ENCODE peak calls at places on chromosomes 7 and 10, in four cellular contexts. F is esophagus squamous epithelium, H is upper lobe of right lung, N is aorta. I is an unnamed sample. For H3K4me1, the result is how much of the 10 kb centered on the place peaks cover.

GRCh38 chr10:49656845-49657493 is 22.5 kb upstream of the C10orf53 start:
- DNase-seq in F (no peak), H (no peak), N (no peak), I (no peak)

GRCh38 chr7:144777005-144777814 is 58.6 kb downstream of the TPK1 start:
- DNase-seq in F (no peak), H (no peak), N (no peak), I (no peak)

GRCh38 chr7:158957507-158957900 is 101.1 kb downstream of the DYNC2I1 start:
- DNase-seq in F (no peak), H (no peak), N (no peak), I (no peak)

GRCh38 chr7:33129806-33130153 is 416 bp downstream of the BBS9 start:
- DNase-seq in F (no peak), H (no peak), N (no peak), I (no peak)

GRCh38 chr7:140489021-140489349 is 9.7 kb upstream of the MKRN1 start:
- DNase-seq in F (no peak), H (no peak), N (no peak), I (no peak)

GRCh38 chr7:70791341-70791740 is 340.6 kb upstream of the GALNT17 start:
- DNase-seq in F (no peak), H (no peak), N (no peak), I (no peak)

GRCh38 chr10:24132741-24133140 is 76.2 kb upstream of the KIAA1217 start:
- DNase-seq in F (no peak), H (no peak), N (no peak), I (no peak)

GRCh38 chr10:104642001-104642270 is 846 bp downstream of the SORCS3 start:
- DNase-seq in F (no peak), H (no peak), N (no peak), I (no peak)

GRCh38 chr10:114868801-114869200 is 47.2 kb downstream of the FHIP2A start:
- DNase-seq in F (no peak), H (no peak), N (no peak), I (no peak)

GRCh38 chr7:21352540-21353387 is 75.1 kb upstream of the SP4 start:
- DNase-seq in F (no peak), H (no peak), N (no peak), I (no peak)

GRCh38 chr10:113499066-113499465 is 53.8 kb upstream of the HABP2 start:
- DNase-seq in F (no peak), H (no peak), N (no peak), I (peak)

GRCh38 chr7:47326220-47326619 is 255.7 kb downstream of the TNS3 start:
- DNase-seq in F (no peak), H (no peak), N (no peak), I (no peak)

GRCh38 chr10:132662186-132662920 is 123.6 kb downstream of the NKX6-2 start:
- DNase-seq in F (no peak), H (no peak), N (no peak), I (peak)

GRCh38 chr10:89637108-89637507 is 7.9 kb downstream of the PANK1 start:
- DNase-seq in F (no peak), H (no peak), N (no peak), I (no peak)

GRCh38 chr7:32561613-32562012 is 66.3 kb downstream of the AVL9 start:
- DNase-seq in F (no peak), H (no peak), N (no peak), I (no peak)

GRCh38 chr10:125773702-125774101 is 1.9 kb downstream of the MMP21 start:
- DNase-seq in F (no peak), H (no peak), N (no peak), I (no peak)

GRCh38 chr7:25149844-25150243 is 24.8 kb upstream of the CYCS start:
- DNase-seq in F (no peak), H (no peak), N (no peak), I (no peak)

GRCh38 chr7:130385600-130386066 is 5.3 kb downstream of the CPA1 start:
- DNase-seq in F (no peak), H (no peak), N (no peak), I (no peak)

GRCh38 chr10:75062900-75063299 is 48.6 kb upstream of the SAMD8 start:
- DNase-seq in F (no peak), H (no peak), N (no peak), I (no peak)

GRCh38 chr10:122567056-122567660 is 6.6 kb downstream of the DMBT1 start:
- DNase-seq in F (no peak), H (no peak), N (no peak), I (no peak)

GRCh38 chr10:27745719-27746363 is at the start of gene MKX:
- DNase-seq in F (no peak), H (peak), N (peak), I (peak)

GRCh38 chr10:77085344-77085743 is 552.3 kb downstream of the KCNMA1 start:
- DNase-seq in F (no peak), H (no peak), N (no peak), I (no peak)

GRCh38 chr10:78552261-78552811 is 516.4 kb upstream of the ZMIZ1 start:
- DNase-seq in F (no peak), H (no peak), N (peak), I (no peak)

GRCh38 chr10:117264776-117265175 is 23.9 kb downstream of the SLC18A2 start:
- DNase-seq in F (no peak), H (no peak), N (no peak), I (no peak)

GRCh38 chr7:159030490-159031134 is 114.1 kb downstream of the VIPR2 start:
- DNase-seq in F (no peak), H (peak), N (peak), I (peak)

GRCh38 chr7:129122751-129123516 is 21.6 kb upstream of the TSPAN33 start:
- DNase-seq in F (no peak), H (no peak), N (no peak), I (no peak)

GRCh38 chr7:80372415-80372814 is 139.4 kb downstream of the GNAT3 start:
- DNase-seq in F (no peak), H (no peak), N (no peak), I (no peak)

GRCh38 chr10:109937460-109937859 is 14.1 kb upstream of the XPNPEP1 start:
- DNase-seq in F (no peak), H (no peak), N (no peak), I (no peak)
- H3K4me1 ChIP-seq in F (under half), H (under half), N (under half), I (under half)

DNA sequence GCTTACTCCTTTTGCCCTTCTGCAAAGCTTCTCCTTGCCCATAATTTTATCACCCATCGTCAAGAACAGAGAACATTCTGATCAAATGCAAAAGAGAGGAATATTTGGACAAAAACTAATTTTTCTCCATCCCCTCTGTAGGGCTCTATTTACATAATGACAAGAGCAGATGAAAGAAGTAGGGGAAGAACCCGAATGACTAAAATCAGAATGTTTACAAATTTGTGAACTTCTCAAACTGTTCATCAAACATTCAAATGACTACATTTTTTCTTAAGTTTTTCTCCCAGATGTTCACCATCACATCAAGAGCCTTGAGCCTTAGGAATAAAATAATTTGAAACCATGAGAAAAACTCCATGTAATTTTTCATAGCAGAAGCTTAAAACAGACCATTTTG is 119.4 kb downstream of the DGKI start:
- DNase-seq in F (no peak), H (no peak), N (no peak), I (no peak)
- H3K4me1 ChIP-seq in F (under half), H (under half), N (under half), I (under half)

GRCh38 chr7:6478186-6478585 is 30.4 kb upstream of the DAGLB start:
- DNase-seq in F (no peak), H (no peak), N (peak), I (no peak)
- H3K4me1 ChIP-seq in F (half or more), H (under half), N (under half), I (half or more)

DNA sequence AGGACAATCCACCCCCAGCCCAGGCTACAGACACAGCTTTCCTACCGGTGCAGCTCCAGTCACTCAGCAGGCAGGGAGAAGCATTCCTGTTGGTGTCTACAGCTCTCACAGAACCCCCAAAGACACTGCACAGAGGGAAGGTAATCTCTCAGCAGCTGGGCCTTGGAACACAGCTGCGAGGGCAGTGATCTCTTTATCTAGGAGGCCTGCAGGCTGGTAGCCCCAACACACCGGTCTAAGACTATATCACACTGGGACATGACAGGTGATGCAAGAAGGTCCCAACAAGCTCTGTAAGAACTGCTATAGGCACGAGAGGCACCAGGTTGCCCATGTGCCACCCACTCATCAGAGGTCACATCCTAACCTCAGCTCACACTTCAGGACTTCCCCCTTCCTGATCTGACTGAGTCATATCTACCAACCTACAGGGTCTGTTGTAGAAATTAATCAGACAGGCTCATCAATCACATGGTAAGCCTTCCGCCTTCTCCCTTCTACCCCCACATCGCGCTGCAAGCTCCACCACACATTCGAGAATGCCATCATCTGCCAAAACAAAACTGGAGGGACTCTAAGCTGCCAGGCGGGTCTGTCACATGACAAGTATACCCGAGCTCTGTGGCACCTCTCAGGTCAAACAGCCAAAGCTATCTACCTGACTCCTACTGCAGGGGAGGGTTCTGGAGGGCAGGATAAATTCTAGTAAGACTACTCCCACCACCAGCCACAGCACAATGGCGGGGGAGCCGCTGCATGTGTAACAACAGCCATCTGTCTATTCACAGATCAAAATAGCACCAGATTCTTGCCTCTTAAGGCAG is 26.1 kb downstream of the FAM53B start:
- DNase-seq in F (no peak), H (peak), N (no peak), I (no peak)
- H3K4me1 ChIP-seq in F (half or more), H (half or more), N (under half), I (half or more)

GRCh38 chr10:127918570-127918969 is 11.7 kb downstream of the PTPRE start:
- DNase-seq in F (no peak), H (no peak), N (peak), I (no peak)

GRCh38 chr10:127921751-127922140 is 14.8 kb downstream of the PTPRE start:
- DNase-seq in F (no peak), H (no peak), N (no peak), I (no peak)

GRCh38 chr10:127921075-127921750 is 14.3 kb downstream of the PTPRE start:
- DNase-seq in F (no peak), H (no peak), N (no peak), I (no peak)

GRCh38 chr10:127920319-127921074 is 13.6 kb downstream of the PTPRE start:
- DNase-seq in F (no peak), H (no peak), N (no peak), I (no peak)

GRCh38 chr10:127919418-127920191 is 12.7 kb downstream of the PTPRE start:
- DNase-seq in F (no peak), H (no peak), N (peak), I (no peak)
- H3K4me1 ChIP-seq in F (under half), H (under half), N (under half), I (half or more)

DNA sequence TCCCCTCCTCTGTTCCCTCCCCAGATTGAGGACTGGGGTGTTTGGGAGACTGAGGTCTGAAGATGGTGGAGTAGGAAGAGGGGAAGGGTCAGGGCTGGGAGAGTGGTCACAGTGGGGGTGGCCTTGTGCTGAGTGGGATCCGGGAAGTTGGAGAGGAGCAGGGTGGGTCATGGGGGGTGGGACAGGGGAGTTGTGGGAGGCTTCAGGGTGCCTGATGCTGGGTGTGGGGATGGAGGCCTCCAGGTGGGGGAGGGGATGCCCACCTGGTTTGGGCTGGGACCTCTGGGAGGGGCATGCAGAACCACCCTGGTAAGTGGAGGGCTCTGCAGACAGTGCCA is 2.6 kb downstream of the ZNF775 start:
- DNase-seq in F (no peak), H (peak), N (no peak), I (no peak)
- H3K4me1 ChIP-seq in F (half or more), H (under half), N (under half), I (under half)

DNA sequence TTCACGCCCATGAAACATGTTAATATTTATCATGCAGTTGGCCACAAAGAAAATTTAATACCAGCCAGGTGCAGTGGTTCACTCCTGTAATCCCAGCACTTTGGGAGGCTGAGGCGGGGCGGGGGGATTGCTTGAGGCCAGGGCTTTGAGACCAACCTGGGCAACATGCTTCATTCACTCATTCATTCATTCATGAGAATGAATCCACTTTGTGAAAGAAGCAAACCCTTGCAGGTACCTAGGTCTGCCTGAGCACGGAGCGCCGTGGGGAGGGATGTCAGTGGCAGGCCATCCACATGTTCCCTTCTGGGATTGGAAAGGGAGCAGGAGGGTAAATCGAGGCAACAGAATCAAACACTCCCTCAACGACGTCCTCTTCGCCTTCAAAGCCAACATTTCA is 4.7 kb downstream of the ANXA11 start:
- DNase-seq in F (no peak), H (no peak), N (peak), I (no peak)
- H3K4me1 ChIP-seq in F (half or more), H (half or more), N (under half), I (half or more)

GRCh38 chr7:30026229-30027064 is at the start of gene FKBP14:
- DNase-seq in F (peak), H (peak), N (peak), I (peak)

GRCh38 chr7:30028749-30029635 is 780 bp downstream of the PLEKHA8 start:
- DNase-seq in F (no peak), H (no peak), N (peak), I (no peak)

GRCh38 chr7:30029696-30030095 is 1.5 kb downstream of the PLEKHA8 start:
- DNase-seq in F (no peak), H (no peak), N (no peak), I (no peak)

GRCh38 chr7:30027065-30027456 is 559 bp upstream of the FKBP14 start:
- DNase-seq in F (no peak), H (no peak), N (no peak), I (no peak)

DNA sequence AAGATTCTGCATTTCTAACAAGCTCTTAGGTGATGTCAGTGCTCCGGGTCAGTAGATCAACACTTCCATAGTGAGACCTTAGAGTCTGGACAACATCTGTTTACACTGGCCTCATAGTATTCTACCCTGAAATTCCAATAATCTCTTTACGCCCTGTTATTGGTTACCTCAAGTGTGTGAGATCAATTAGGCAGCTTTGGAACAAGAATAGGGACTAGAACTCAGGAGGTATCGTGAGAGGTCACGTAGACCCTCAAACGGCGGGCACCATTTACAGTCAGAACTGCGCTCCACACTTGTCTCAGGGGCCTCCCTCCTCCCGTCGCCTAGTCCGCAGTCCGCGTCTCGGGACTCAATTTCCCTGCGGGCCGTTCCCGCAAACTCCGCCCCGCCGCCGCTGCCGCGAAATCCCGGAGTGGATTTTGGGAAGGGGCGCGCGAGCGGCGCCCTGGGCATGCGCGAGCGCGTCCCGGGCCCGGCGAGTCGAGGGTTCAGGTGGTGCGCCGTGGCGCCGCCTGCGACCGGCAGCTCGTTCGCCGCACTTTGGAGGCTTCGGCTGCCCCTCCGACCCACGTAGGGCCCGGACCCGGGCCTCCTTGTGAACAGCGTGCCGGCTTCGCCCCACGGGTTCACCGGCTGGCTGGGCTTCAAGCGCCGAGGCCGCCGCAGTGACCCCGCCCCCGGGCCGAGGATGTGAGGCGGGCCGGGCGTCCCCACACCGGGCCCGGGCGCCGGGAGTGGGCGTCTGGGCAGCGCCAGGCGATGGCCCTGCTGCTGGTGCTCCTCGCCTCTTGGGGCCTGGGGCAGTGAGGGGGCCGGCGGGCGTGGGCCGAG is at the start of gene PLEKHA8:
- DNase-seq in F (peak), H (peak), N (peak), I (peak)
- H3K4me1 ChIP-seq in F (half or more), H (under half), N (under half), I (under half)

DNA sequence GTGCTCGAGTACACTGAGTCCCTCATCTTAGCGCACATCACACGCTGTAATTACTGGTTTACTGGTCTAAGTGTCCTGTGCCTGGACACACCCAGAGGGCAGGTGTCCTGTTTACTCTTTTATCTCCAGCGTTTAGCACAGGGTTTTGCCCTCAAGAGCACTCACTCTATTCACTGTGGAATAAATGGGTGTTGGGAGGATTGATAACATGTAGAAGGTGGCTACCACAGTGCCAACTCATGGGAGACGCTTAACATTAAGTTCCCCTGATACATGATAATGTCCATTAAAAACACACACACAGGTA is 96.1 kb upstream of the EFCAB10 start:
- DNase-seq in F (no peak), H (no peak), N (no peak), I (no peak)
- H3K4me1 ChIP-seq in F (half or more), H (half or more), N (under half), I (half or more)

I was measured in lower lobe of right lung.